ENCODE peak calls at places on chromosome 3, in nine cellular contexts. M is hepatocyte; F is mucosa of descending colon; D is HAP-1; Y is thyroid gland; W is effector memory CD4-positive, alpha-beta T cell; C is sigmoid colon; K is OCI-LY7; A is kidney. O is an unnamed sample. For H3K36me3, the result is how much of the 10 kb centered on the place peaks cover.

GRCh38 chr3:188947401-188947982 is 224.3 kb upstream of the TPRG1 start:
- DNase-seq in F (peak), D (no peak), M (peak), W (no peak), K (no peak), C (peak), Y (peak), A (peak), O (peak)

GRCh38 chr3:123153821-123154323 is 47.9 kb upstream of the SEC22A start:
- DNase-seq in M (no peak), W (no peak), A (no peak), Y (no peak), C (no peak), K (no peak), F (no peak), D (no peak), O (no peak)

GRCh38 chr3:35849963-35850362 is 210.6 kb downstream of the ARPP21 start:
- DNase-seq in K (no peak), F (no peak), C (no peak), M (no peak), D (no peak), Y (no peak), W (no peak), A (no peak), O (no peak)

GRCh38 chr3:188309437-188310269 is 155.7 kb downstream of the LPP start:
- DNase-seq in F (no peak), M (no peak), W (no peak), D (no peak), Y (no peak), A (no peak), C (no peak), K (no peak), O (no peak)

GRCh38 chr3:28575748-28576589 is 227.3 kb upstream of the AZI2 start:
- DNase-seq in C (no peak), A (peak), W (no peak), K (no peak), D (no peak), F (no peak), Y (peak), M (peak), O (no peak)

GRCh38 chr3:184142199-184142598 is 7.0 kb downstream of the EIF2B5 start:
- DNase-seq in D (no peak), M (no peak), W (no peak), C (no peak), K (no peak), Y (no peak), A (no peak), F (no peak), O (no peak)

GRCh38 chr3:111986800-111987199 is 8.0 kb downstream of the ABHD10 start:
- DNase-seq in M (no peak), C (no peak), Y (no peak), A (no peak), K (no peak), D (no peak), W (no peak), F (no peak), O (no peak)

GRCh38 chr3:115989927-115990326 is 366.6 kb downstream of the GAP43 start:
- DNase-seq in C (no peak), A (no peak), Y (no peak), F (no peak), W (no peak), K (no peak), D (no peak), M (no peak), O (peak)

GRCh38 chr3:124510290-124510689 is 220.0 kb upstream of the UMPS start:
- DNase-seq in M (no peak), Y (no peak), K (no peak), F (no peak), W (no peak), A (no peak), D (no peak), C (no peak), O (peak)

GRCh38 chr3:154428369-154429206 is 1.4 kb downstream of the GPR149 start:
- DNase-seq in K (no peak), Y (no peak), M (peak), D (no peak), F (no peak), C (no peak), A (peak), W (no peak), O (no peak)

GRCh38 chr3:51873253-51873766 is 2.1 kb downstream of the IQCF5 start:
- DNase-seq in Y (no peak), M (no peak), K (no peak), D (no peak), C (no peak), A (no peak), F (no peak), W (no peak), O (no peak)

GRCh38 chr3:187490366-187490765 is 122.2 kb downstream of the RTP4 start:
- DNase-seq in M (no peak), F (no peak), K (no peak), A (no peak), D (no peak), Y (no peak), C (no peak), W (no peak), O (no peak)

GRCh38 chr3:34260266-34260990 is 462.0 kb downstream of the PDCD6IP start:
- DNase-seq in W (no peak), D (peak), F (peak), K (peak), A (no peak), C (no peak), M (peak), Y (peak), O (peak)

GRCh38 chr3:32894977-32895376 is 56.5 kb upstream of the CCR4 start:
- DNase-seq in W (no peak), Y (no peak), D (no peak), K (no peak), C (no peak), M (no peak), F (no peak), A (no peak), O (no peak)

GRCh38 chr3:105798381-105798934 is 70.4 kb downstream of the CBLB start:
- DNase-seq in W (no peak), F (no peak), Y (no peak), A (no peak), K (peak), C (no peak), D (no peak), M (no peak), O (no peak)

GRCh38 chr3:148309390-148310035 is 388.2 kb upstream of the AGTR1 start:
- DNase-seq in M (peak), Y (no peak), K (peak), C (no peak), A (no peak), D (peak), W (no peak), F (no peak), O (peak)

GRCh38 chr3:184479426-184480126 is 82.0 kb upstream of the EPHB3 start:
- DNase-seq in D (no peak), M (no peak), W (no peak), K (no peak), C (no peak), Y (no peak), F (no peak), A (no peak), O (no peak)

GRCh38 chr3:37922721-37923575 is 61.3 kb downstream of the CTDSPL start:
- DNase-seq in A (no peak), Y (no peak), K (no peak), C (no peak), F (no peak), D (no peak), W (no peak), M (no peak), O (peak)

GRCh38 chr3:7382293-7383033 is 521.5 kb downstream of the GRM7 start:
- DNase-seq in A (no peak), W (no peak), F (no peak), K (no peak), C (no peak), Y (no peak), D (no peak), M (peak), O (peak)

GRCh38 chr3:120559228-120560061 is 36.7 kb upstream of the NDUFB4 start:
- DNase-seq in F (peak), A (peak), W (no peak), Y (peak), D (no peak), C (peak), K (no peak), M (peak), O (peak)

GRCh38 chr3:184570035-184570434 is 8.4 kb downstream of the EPHB3 start:
- DNase-seq in W (no peak), D (no peak), A (no peak), M (no peak), K (no peak), F (no peak), Y (no peak), C (no peak), O (no peak)

GRCh38 chr3:10437272-10437994 is 68.0 kb downstream of the ATP2B2 start:
- DNase-seq in F (no peak), W (peak), C (no peak), A (no peak), Y (no peak), K (no peak), M (no peak), D (no peak), O (peak)

GRCh38 chr3:142801746-142802145 is 77.9 kb downstream of the TRPC1 start:
- DNase-seq in M (no peak), Y (no peak), C (no peak), K (no peak), A (no peak), F (no peak), W (no peak), D (no peak), O (no peak)

GRCh38 chr3:71998995-71999673 is 214.2 kb upstream of the PROK2 start:
- DNase-seq in A (no peak), Y (no peak), W (no peak), K (no peak), F (no peak), D (no peak), M (no peak), C (no peak), O (peak)

GRCh38 chr3:23217872-23218554 is 14.9 kb downstream of the UBE2E2 start:
- DNase-seq in D (no peak), W (no peak), M (no peak), A (no peak), K (no peak), Y (no peak), F (no peak), C (no peak), O (no peak)

GRCh38 chr3:128727485-128727884 is 1.5 kb downstream of the RAB7A start:
- DNase-seq in D (no peak), M (no peak), A (no peak), F (no peak), C (no peak), W (no peak), K (no peak), Y (no peak), O (peak)

GRCh38 chr3:56864090-56864489 is 62.3 kb upstream of the ARHGEF3 start:
- DNase-seq in A (no peak), M (no peak), Y (no peak), D (no peak), W (no peak), C (no peak), F (no peak), K (peak), O (no peak)

GRCh38 chr3:105967117-105967516 is 98.3 kb upstream of the CBLB start:
- DNase-seq in M (peak), Y (no peak), K (no peak), D (no peak), W (no peak), A (no peak), C (no peak), F (no peak), O (no peak)

GRCh38 chr3:181487236-181487978 is 224.3 kb upstream of the SOX2 start:
- DNase-seq in K (peak), M (no peak), F (no peak), D (no peak), C (no peak), Y (peak), W (no peak), A (no peak), O (peak)

GRCh38 chr3:170809021-170809974 is 60.7 kb downstream of the RPL22L1 start:
- DNase-seq in M (peak), W (no peak), C (no peak), D (peak), K (peak), A (no peak), Y (no peak), F (no peak), O (peak)

GRCh38 chr3:123749716-123750115 is 134.4 kb downstream of the MYLK start:
- DNase-seq in D (no peak), K (no peak), F (no peak), M (no peak), Y (no peak), A (no peak), W (no peak), C (no peak), O (peak)

GRCh38 chr3:172148269-172148668 is 108.9 kb downstream of the FNDC3B start:
- DNase-seq in C (no peak), W (no peak), D (no peak), M (no peak), K (no peak), A (no peak), F (no peak), Y (no peak), O (no peak)

DNA sequence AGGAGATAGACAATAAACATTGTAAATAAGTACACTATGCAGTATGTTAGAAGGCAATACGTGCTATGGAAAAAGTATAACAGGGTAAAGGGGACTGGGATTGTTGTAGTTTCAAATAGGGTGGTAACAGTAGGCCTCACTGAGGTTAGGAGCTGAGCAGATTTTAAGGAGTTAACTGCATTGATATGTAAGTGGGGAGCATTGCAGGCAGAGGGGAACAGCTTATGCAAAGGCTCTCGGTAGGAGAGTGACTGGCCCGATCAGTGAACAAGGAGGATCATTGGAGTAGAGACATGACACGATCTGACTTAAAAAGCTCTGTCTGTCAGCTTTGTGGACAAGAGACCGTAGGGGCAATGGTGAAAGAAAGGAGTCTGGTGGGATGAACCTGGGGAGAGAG is 46.8 kb downstream of the PCCB start:
- DNase-seq in F (no peak), A (no peak), M (no peak), K (no peak), C (no peak), D (no peak), Y (no peak), W (no peak), O (no peak)
- H3K36me3 ChIP-seq in F (under half), A (under half), M (under half), K (half or more), C (under half), D (under half), Y (under half), W (under half), O (under half)

GRCh38 chr3:45604066-45604465 is 9.5 kb downstream of the LIMD1 start:
- DNase-seq in Y (no peak), F (no peak), C (no peak), A (no peak), M (no peak), D (no peak), W (no peak), K (no peak), O (no peak)

GRCh38 chr3:45604999-45605398 is 10.4 kb downstream of the LIMD1 start:
- DNase-seq in D (no peak), F (no peak), W (no peak), C (no peak), K (no peak), Y (no peak), M (no peak), A (no peak), O (no peak)

GRCh38 chr3:45603226-45603625 is 8.7 kb downstream of the LIMD1 start:
- DNase-seq in Y (no peak), F (no peak), K (no peak), W (no peak), D (no peak), A (no peak), C (no peak), M (no peak), O (no peak)

GRCh38 chr3:45605569-45605968 is 11.0 kb downstream of the LIMD1 start:
- DNase-seq in D (no peak), C (no peak), W (no peak), F (no peak), K (no peak), A (no peak), Y (no peak), M (no peak), O (no peak)

GRCh38 chr3:45604596-45604995 is 10.0 kb downstream of the LIMD1 start:
- DNase-seq in Y (no peak), A (no peak), F (no peak), C (no peak), W (no peak), K (no peak), M (no peak), D (no peak), O (peak)
- H3K4me3 ChIP-seq in Y (no peak), A (no peak), F (no peak), C (no peak), W (no peak), K (no peak), M (no peak), D (no peak), O (no peak)

DNA sequence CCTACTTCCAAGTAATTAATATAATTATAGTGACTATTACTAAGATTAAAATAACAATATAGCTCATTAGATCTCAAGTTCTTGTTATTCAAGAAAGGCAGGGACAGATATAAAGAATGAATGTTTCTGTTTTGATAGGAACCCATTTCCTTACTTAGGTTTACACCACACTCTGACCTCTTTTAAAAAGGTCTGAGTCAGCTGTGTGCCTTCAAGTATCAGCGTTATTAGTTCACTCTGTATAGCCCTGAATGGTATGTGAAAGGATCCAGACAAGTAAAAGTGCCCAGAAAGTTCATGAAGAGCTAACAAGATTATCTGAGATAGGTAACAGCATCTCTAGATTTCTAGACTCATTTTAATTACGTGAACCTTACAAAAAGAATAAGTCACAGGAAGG is 28.9 kb downstream of the PDCD10 start:
- DNase-seq in A (no peak), F (no peak), K (no peak), W (no peak), Y (no peak), D (no peak), C (no peak), M (no peak), O (no peak)
- H3K36me3 ChIP-seq in A (under half), F (under half), K (half or more), W (under half), Y (under half), D (under half), C (under half), M (under half), O (under half)

DNA sequence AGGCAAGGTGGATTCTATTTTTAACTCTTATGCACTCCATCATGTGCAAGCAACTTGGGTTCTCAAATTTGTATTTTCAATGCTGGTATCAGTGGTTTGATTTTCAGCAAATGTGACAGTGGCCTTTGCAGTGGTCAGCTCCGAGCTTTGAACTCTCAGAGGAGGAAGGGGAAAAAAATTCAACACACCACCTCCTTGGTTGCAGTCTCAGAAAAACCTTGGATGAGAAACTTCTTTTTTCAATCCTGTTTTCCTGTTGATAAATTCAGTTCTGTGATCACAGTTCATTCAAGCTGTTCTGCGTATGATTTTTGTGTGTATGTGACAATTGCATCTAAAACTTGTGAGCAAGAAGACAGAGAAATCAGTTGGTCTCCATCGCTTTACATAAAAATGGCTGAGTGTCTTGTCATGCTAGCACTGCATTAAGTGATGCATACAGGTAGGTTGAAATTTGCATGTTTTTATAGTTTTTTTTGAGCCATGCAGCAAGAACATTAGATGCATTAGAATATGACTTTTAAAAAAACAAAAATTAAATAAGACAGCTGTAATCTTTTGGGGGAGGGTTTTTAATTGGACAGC is 19.2 kb downstream of the ZBTB38 start:
- DNase-seq in Y (no peak), W (no peak), K (peak), D (no peak), C (no peak), F (no peak), M (no peak), A (no peak), O (no peak)
- H3K4me3 ChIP-seq in Y (no peak), W (no peak), K (peak), D (no peak), C (peak), F (no peak), M (no peak), A (no peak), O (no peak)

DNA sequence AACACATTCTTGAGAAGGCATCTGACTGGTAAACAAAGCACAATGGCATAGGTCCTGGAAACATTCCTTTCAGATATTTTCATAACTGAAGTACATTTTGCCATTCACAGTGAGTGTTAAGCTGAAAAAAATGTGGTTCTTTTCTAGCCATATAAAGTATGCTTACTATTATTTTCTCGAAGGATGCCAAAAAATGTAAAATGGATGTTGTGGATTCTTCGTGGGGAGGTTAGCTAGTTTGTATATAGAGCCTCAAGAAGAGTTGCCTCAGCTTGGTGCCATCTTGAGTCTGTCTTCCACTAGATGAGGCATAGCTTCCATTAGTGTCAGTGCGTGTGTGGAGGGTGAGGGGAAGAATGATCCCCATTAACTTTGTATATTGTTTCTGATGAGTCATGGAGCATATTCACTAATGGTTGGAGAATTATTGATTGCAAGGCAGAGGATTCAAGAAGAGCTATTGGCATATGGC is 4.1 kb downstream of the MBNL1 start:
- DNase-seq in W (peak), Y (no peak), K (no peak), D (peak), M (no peak), A (no peak), F (no peak), C (no peak), O (peak)
- H3K36me3 ChIP-seq in W (under half), Y (under half), K (under half), D (under half), M (under half), A (under half), F (under half), C (under half), O (under half)